ENCODE peak calls at places on chromosome 10, in nine cellular contexts. O, H, T, E, J, Q, B, M and P are unnamed samples.

GRCh38 chr10:102770792-102771191 is 27.0 kb downstream of the WBP1L start:
- DNase-seq in O (no peak), H (no peak), T (no peak), E (no peak), J (no peak), Q (peak; percentile 13), B (no peak), M (no peak), P (no peak)

GRCh38 chr10:48227213-48227612 is 47.3 kb downstream of the FRMPD2 start:
- DNase-seq in O (no peak), H (no peak), T (no peak), E (no peak), J (no peak), Q (no peak), B (no peak), M (no peak), P (no peak)

GRCh38 chr10:63501954-63502353 is 19.2 kb upstream of the REEP3 start:
- DNase-seq in O (no peak), H (no peak), T (no peak), E (no peak), J (no peak), Q (no peak), B (no peak), M (no peak), P (no peak)

GRCh38 chr10:74949024-74949423 is 122.6 kb downstream of the KAT6B start:
- DNase-seq in O (no peak), H (no peak), T (no peak), E (no peak), J (no peak), Q (peak; percentile 38), B (no peak), M (no peak), P (no peak)

GRCh38 chr10:36802523-36803153 is 322.8 kb upstream of the ANKRD30A start:
- DNase-seq in O (no peak), H (no peak), T (no peak), E (no peak), J (peak; percentile 74), Q (no peak), B (no peak), M (no peak), P (no peak)

GRCh38 chr10:70222340-70222794 is 10.9 kb downstream of the PPA1 start:
- DNase-seq in O (no peak), H (no peak), T (peak; percentile 77), E (peak; percentile 41), J (no peak), Q (no peak), B (no peak), M (no peak), P (no peak)

GRCh38 chr10:98921381-98921780 is 314.3 kb downstream of the HPSE2 start:
- DNase-seq in O (no peak), H (no peak), T (no peak), E (no peak), J (no peak), Q (no peak), B (no peak), M (no peak), P (no peak)

GRCh38 chr10:107618461-107619093 is 454.1 kb upstream of the SORCS1 start:
- DNase-seq in O (no peak), H (no peak), T (no peak), E (no peak), J (no peak), Q (no peak), B (no peak), M (no peak), P (no peak)

GRCh38 chr10:122127943-122128342 is 139.0 kb downstream of the TACC2 start:
- DNase-seq in O (no peak), H (no peak), T (no peak), E (no peak), J (no peak), Q (no peak), B (peak; percentile 78), M (no peak), P (no peak)

GRCh38 chr10:43122096-43122495 is 16.1 kb upstream of the CSGALNACT2 start:
- DNase-seq in O (no peak), H (no peak), T (no peak), E (no peak), J (no peak), Q (no peak), B (no peak), M (no peak), P (no peak)

GRCh38 chr10:62681211-62681940 is 123.1 kb upstream of the ADO start:
- DNase-seq in O (no peak), H (peak; percentile 2), T (no peak), E (peak; percentile 96), J (no peak), Q (peak; percentile 36), B (no peak), M (peak; percentile 90), P (peak; percentile 49)

GRCh38 chr10:1376384-1376945 is 320.3 kb downstream of the WDR37 start:
- DNase-seq in O (no peak), H (no peak), T (no peak), E (no peak), J (peak; percentile 21), Q (no peak), B (no peak), M (no peak), P (no peak)

GRCh38 chr10:97882142-97883091 is 32.8 kb downstream of the GOLGA7B start:
- DNase-seq in O (peak; percentile 94), H (no peak), T (peak; percentile 90), E (peak; percentile 60), J (no peak), Q (no peak), B (peak; percentile 83), M (no peak), P (no peak)

GRCh38 chr10:116610443-116611152 is 10.2 kb upstream of the PNLIPRP2 start:
- DNase-seq in O (no peak), H (no peak), T (no peak), E (no peak), J (no peak), Q (no peak), B (no peak), M (no peak), P (no peak)

GRCh38 chr10:122475130-122475529 is 13.8 kb downstream of the HTRA1 start:
- DNase-seq in O (no peak), H (no peak), T (no peak), E (no peak), J (no peak), Q (no peak), B (peak; percentile 69), M (no peak), P (no peak)

GRCh38 chr10:97713351-97713827 is at the start of gene MARVELD1:
- DNase-seq in O (peak; percentile 81), H (no peak), T (no peak), E (peak; percentile 79), J (peak; percentile 91), Q (no peak), B (peak; percentile 54), M (no peak), P (peak; percentile 77)

GRCh38 chr10:123563581-123563855 is 102.6 kb upstream of the GPR26 start:
- DNase-seq in O (no peak), H (no peak), T (no peak), E (no peak), J (no peak), Q (no peak), B (no peak), M (no peak), P (no peak)

GRCh38 chr10:7593068-7593467 is 73.7 kb downstream of the ITIH5 start:
- DNase-seq in O (no peak), H (no peak), T (no peak), E (peak; percentile 4), J (no peak), Q (no peak), B (no peak), M (no peak), P (no peak)

GRCh38 chr10:16986406-16987128 is 143.0 kb downstream of the CUBN start:
- DNase-seq in O (no peak), H (no peak), T (no peak), E (no peak), J (no peak), Q (peak; percentile 16), B (peak; percentile 88), M (no peak), P (no peak)

GRCh38 chr10:8950978-8951377 is 896.5 kb downstream of the GATA3 start:
- DNase-seq in O (no peak), H (no peak), T (no peak), E (no peak), J (no peak), Q (no peak), B (no peak), M (no peak), P (no peak)

GRCh38 chr10:85105614-85106013 is 777.2 kb downstream of the CCSER2 start:
- DNase-seq in O (peak; percentile 5), H (peak; percentile 19), T (peak; percentile 6), E (peak; percentile 3), J (peak; percentile 23), Q (no peak), B (no peak), M (no peak), P (peak; percentile 55)

GRCh38 chr10:124000792-124001201 is 92.6 kb downstream of the CHST15 start:
- DNase-seq in O (no peak), H (no peak), T (no peak), E (no peak), J (no peak), Q (no peak), B (no peak), M (no peak), P (no peak)

GRCh38 chr10:78757542-78757941 is 311.2 kb upstream of the ZMIZ1 start:
- DNase-seq in O (no peak), H (no peak), T (no peak), E (peak; percentile 93), J (no peak), Q (no peak), B (no peak), M (no peak), P (no peak)
- TF ChIP-seq MAX in O (peak; percentile 4), H (no peak), T (no peak), E (no peak), J (peak; percentile 70), Q (no peak), B (no peak), M (no peak), P (no peak)

GRCh38 chr10:129509155-129509554 is 42.1 kb downstream of the MGMT start:
- DNase-seq in O (no peak), H (no peak), T (no peak), E (no peak), J (no peak), Q (no peak), B (no peak), M (no peak), P (no peak)
- TF ChIP-seq MAX in O (no peak), H (no peak), T (no peak), E (no peak), J (no peak), Q (no peak), B (no peak), M (no peak), P (no peak)

GRCh38 chr10:34088208-34088794 is 726.8 kb downstream of the PARD3 start:
- DNase-seq in O (no peak), H (no peak), T (no peak), E (no peak), J (no peak), Q (no peak), B (no peak), M (no peak), P (no peak)
- TF ChIP-seq MAX in O (no peak), H (no peak), T (no peak), E (no peak), J (no peak), Q (no peak), B (no peak), M (no peak), P (no peak)

DNA sequence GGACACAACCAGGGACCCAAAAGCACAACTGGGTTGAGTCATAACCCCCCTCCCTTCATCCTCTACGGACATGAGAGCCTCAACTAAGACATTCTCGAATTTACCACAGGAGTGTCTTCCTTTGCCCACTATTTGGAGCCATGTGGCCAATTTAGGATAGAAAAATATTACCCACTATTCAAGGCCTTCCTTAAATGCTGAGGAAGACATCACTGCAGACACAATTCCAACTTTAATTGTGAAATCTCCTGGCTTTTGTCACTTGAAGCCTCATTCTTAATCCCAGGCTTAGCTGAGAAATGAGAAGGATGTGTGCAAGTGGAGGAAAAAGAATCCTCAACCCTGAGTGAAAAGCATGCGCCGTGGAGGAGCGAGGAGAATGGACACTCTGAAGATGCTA is 11.8 kb downstream of the CTBP2 start:
- DNase-seq in O (no peak), H (no peak), T (no peak), E (no peak), J (no peak), Q (no peak), B (no peak), M (no peak), P (no peak)
- TF ChIP-seq MAX in O (no peak), H (no peak), T (no peak), E (no peak), J (no peak), Q (no peak), B (no peak), M (no peak), P (no peak)